ENCODE peak calls at places on chromosomes 12 and 14, in nine cellular contexts. K, H, R, A, L, D, Z, M and X are unnamed samples.

GRCh38 chr12:126688556-126688955 is 1578.4 kb upstream of the TMEM132C start:
- DNase-seq in K (no peak), H (no peak), R (no peak), A (no peak), L (no peak), D (no peak), Z (no peak), M (no peak), X (no peak)

GRCh38 chr14:26775765-26776577 is 178.1 kb upstream of the NOVA1 start:
- DNase-seq in K (no peak), H (no peak), R (no peak), A (peak; percentile 83), L (no peak), D (no peak), Z (peak; percentile 36), M (no peak), X (no peak)

GRCh38 chr12:48758186-48758585 is 30.7 kb downstream of the ADCY6 start:
- DNase-seq in K (no peak), H (no peak), R (no peak), A (no peak), L (no peak), D (no peak), Z (no peak), M (no peak), X (no peak)

GRCh38 chr12:7645395-7646177 is 20.1 kb downstream of the APOBEC1 start:
- DNase-seq in K (peak; percentile 59), H (no peak), R (no peak), A (peak; percentile 54), L (peak; percentile 59), D (no peak), Z (peak; percentile 31), M (peak; percentile 46), X (no peak)

GRCh38 chr14:105487449-105487985 is 831 bp downstream of the CRIP1 start:
- DNase-seq in K (peak; percentile 58), H (no peak), R (no peak), A (no peak), L (no peak), D (no peak), Z (no peak), M (no peak), X (no peak)

GRCh38 chr12:112794721-112795486 is 3.4 kb downstream of the RPH3A start:
- DNase-seq in K (no peak), H (no peak), R (no peak), A (no peak), L (no peak), D (no peak), Z (no peak), M (no peak), X (no peak)

GRCh38 chr14:75271514-75271913 is 7.1 kb upstream of the FOS start:
- DNase-seq in K (no peak), H (no peak), R (no peak), A (no peak), L (no peak), D (no peak), Z (no peak), M (no peak), X (no peak)

GRCh38 chr12:3775385-3776035 is 22.6 kb upstream of the CRACR2A start:
- DNase-seq in K (no peak), H (no peak), R (no peak), A (peak; percentile 12), L (no peak), D (no peak), Z (no peak), M (no peak), X (no peak)

GRCh38 chr12:127711108-127711507 is 555.9 kb upstream of the TMEM132C start:
- DNase-seq in K (peak; percentile 17), H (no peak), R (no peak), A (no peak), L (no peak), D (no peak), Z (no peak), M (no peak), X (no peak)
- TF ChIP-seq CTCF in K (peak; percentile 69), H (no peak), R (peak; percentile 42), A (peak; percentile 39), L (no peak), D (peak; percentile 43), Z (no peak), M (no peak), X (no peak)

GRCh38 chr12:2274733-2275132 is 221.9 kb downstream of the CACNA1C start:
- DNase-seq in K (no peak), H (no peak), R (no peak), A (no peak), L (no peak), D (no peak), Z (no peak), M (no peak), X (no peak)

GRCh38 chr12:2270846-2271245 is 218.1 kb downstream of the CACNA1C start:
- DNase-seq in K (no peak), H (no peak), R (no peak), A (no peak), L (no peak), D (no peak), Z (no peak), M (no peak), X (no peak)

GRCh38 chr12:2273751-2274150 is 221.0 kb downstream of the CACNA1C start:
- DNase-seq in K (no peak), H (no peak), R (no peak), A (no peak), L (no peak), D (no peak), Z (no peak), M (no peak), X (no peak)

GRCh38 chr12:2271961-2272360 is 219.2 kb downstream of the CACNA1C start:
- DNase-seq in K (no peak), H (no peak), R (no peak), A (no peak), L (no peak), D (no peak), Z (no peak), M (no peak), X (no peak)

DNA sequence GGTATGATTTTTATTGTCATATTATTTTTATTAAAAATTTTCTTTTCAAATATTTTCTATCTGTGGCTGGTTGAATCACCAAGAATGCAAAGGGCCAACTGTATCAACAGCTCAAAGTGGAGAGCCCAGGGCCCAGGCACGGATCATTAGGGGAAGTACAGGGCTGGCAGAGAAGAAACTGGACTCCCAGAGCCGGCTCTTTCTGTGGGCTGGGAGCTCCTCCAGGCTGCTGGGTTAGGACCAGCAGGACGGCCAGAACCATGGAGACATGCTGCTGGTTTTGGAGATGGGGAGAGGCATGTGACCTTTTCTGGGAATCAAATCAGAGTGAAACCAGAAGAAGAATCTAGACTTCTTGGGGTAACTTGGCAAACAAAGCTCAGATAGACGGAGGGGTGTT is 220.5 kb downstream of the CACNA1C start:
- DNase-seq in K (peak; percentile 24), H (no peak), R (no peak), A (peak; percentile 62), L (no peak), D (no peak), Z (peak; percentile 83), M (no peak), X (no peak)
- TF ChIP-seq CTCF in K (peak; percentile 16), H (peak; percentile 43), R (peak; percentile 70), A (peak; percentile 45), L (peak; percentile 30), D (no peak), Z (peak; percentile 75), M (no peak), X (no peak)

DNA sequence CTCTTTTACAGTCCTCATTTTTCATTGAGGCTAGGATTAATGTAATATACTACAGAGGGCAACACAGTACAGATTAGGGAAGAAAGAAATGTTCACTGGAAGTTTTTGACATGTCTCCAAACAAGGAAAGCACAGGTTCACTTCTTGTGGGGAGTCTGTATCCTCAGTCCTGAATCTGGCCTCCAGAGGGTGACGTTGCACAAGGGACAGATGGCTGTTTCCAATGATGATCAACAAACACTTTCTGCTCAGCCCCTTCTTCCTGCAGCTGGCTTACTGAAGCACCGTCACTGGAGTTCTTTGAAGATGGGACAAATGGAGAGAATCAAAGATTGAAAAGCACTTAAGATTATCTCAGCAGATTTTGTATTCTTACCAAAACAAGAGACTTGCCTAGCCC is 123.3 kb upstream of the OR4E1 start:
- DNase-seq in K (peak; percentile 2), H (no peak), R (no peak), A (no peak), L (peak; percentile 27), D (no peak), Z (peak; percentile 1), M (no peak), X (no peak)
- TF ChIP-seq CTCF in K (peak; percentile 17), H (no peak), R (no peak), A (no peak), L (no peak), D (no peak), Z (no peak), M (no peak), X (no peak)

DNA sequence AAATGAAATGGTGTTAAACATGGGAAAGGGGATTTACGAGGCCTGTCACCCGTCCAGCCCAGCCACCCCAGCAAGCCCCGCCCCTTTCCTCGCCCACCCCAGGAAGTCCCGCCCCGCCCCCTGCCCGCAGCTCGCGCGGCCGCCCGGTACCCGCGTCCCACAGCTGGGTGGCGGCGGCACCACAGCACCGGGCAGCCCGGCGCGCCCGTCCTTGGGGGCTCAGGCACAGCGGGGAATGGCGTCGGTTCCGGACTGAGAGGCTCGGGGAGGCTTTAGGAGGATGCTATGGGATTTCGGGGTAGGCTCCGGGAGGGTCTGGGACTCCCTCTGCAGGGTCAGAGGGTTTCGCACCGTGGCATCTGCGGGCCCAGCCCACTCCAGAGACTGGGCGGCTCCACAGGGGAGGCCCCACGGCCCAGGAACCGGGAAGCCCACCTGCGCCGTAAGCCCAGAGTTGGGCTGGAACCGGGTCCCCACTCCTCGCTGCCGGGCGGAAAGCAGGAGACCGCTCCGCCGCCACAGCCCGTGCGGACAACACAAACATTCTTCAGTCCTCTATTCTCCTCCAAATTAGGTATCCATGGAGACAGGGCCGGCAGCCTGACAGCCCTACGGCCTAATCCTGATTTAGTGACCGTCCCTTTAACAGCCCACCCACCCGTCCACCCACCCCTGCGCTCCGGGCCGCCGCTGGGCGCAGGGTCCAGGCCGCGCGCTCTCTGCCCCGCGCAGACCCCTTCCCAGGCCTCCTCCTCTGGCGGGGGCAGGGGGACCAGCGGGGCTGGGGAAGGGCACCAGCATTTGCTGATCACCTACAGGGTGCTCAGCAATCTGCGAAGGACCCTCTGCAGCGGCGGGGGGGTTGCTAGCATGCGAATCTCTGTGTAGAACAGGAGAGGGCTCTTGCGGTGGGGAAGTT is 1.3 kb downstream of the FIGNL2 start:
- DNase-seq in K (peak; percentile 94), H (peak; percentile 66), R (no peak), A (no peak), L (peak; percentile 69), D (peak; percentile 55), Z (no peak), M (peak; percentile 62), X (no peak)
- TF ChIP-seq CTCF in K (no peak), H (no peak), R (no peak), A (no peak), L (no peak), D (peak; percentile 7), Z (no peak), M (no peak), X (no peak)